ENCODE peak calls at places on chromosomes 2 and 18, in six cellular contexts. W, T, L, V, P and Y are unnamed samples.

GRCh38 chr2:5854797-5855196 is 162.6 kb downstream of the SOX11 start:
- DNase-seq in W (no peak), T (no peak), L (no peak), V (no peak), P (no peak), Y (no peak)

GRCh38 chr2:11169333-11169732 is 14.1 kb downstream of the SLC66A3 start:
- DNase-seq in W (no peak), T (no peak), L (no peak), V (no peak), P (no peak), Y (no peak)

GRCh38 chr2:226667736-226668135 is 131.9 kb downstream of the IRS1 start:
- DNase-seq in W (no peak), T (no peak), L (no peak), V (no peak), P (no peak), Y (no peak)

GRCh38 chr2:226995625-226996041 is 159.8 kb downstream of the RHBDD1 start:
- DNase-seq in W (no peak), T (no peak), L (no peak), V (no peak), P (no peak), Y (no peak)

GRCh38 chr2:238507836-238508235 is 81.1 kb downstream of the ASB1 start:
- DNase-seq in W (no peak), T (no peak), L (peak), V (no peak), P (no peak), Y (no peak)

GRCh38 chr2:38427936-38428335 is 50.9 kb upstream of the ATL2 start:
- DNase-seq in W (no peak), T (no peak), L (peak), V (peak), P (no peak), Y (no peak)

GRCh38 chr2:74513605-74514367 is 464 bp upstream of the TLX2 start:
- DNase-seq in W (no peak), T (peak), L (peak), V (peak), P (peak), Y (no peak)

GRCh38 chr18:55452123-55452611 is 135.8 kb downstream of the TCF4 start:
- DNase-seq in W (no peak), T (no peak), L (no peak), V (no peak), P (no peak), Y (peak)

GRCh38 chr2:95333888-95334338 is 36.8 kb downstream of the KCNIP3 start:
- DNase-seq in W (no peak), T (no peak), L (no peak), V (no peak), P (peak), Y (no peak)

GRCh38 chr2:67571785-67572718 is 174.9 kb downstream of the ETAA1 start:
- DNase-seq in W (no peak), T (no peak), L (no peak), V (no peak), P (no peak), Y (no peak)

GRCh38 chr2:227888289-227888688 is 16.9 kb downstream of the DAW1 start:
- DNase-seq in W (no peak), T (no peak), L (peak), V (peak), P (no peak), Y (no peak)

GRCh38 chr2:73700111-73700510 is 37.0 kb downstream of the TPRKB start:
- DNase-seq in W (no peak), T (peak), L (no peak), V (no peak), P (no peak), Y (no peak)

GRCh38 chr2:55163895-55164509 is 68.1 kb downstream of the CLHC1 start:
- DNase-seq in W (no peak), T (peak), L (no peak), V (no peak), P (no peak), Y (no peak)

GRCh38 chr2:182077451-182078142 is 91.9 kb downstream of the PPP1R1C start:
- DNase-seq in W (peak), T (peak), L (peak), V (no peak), P (peak), Y (no peak)

GRCh38 chr2:149679286-149679685 is 91.7 kb upstream of the MMADHC start:
- DNase-seq in W (no peak), T (no peak), L (no peak), V (no peak), P (no peak), Y (no peak)

GRCh38 chr18:808086-808485 is 4.0 kb downstream of the YES1 start:
- DNase-seq in W (no peak), T (peak), L (no peak), V (no peak), P (peak), Y (no peak)

GRCh38 chr2:174688079-174688478 is 76.2 kb downstream of the CHRNA1 start:
- DNase-seq in W (no peak), T (peak), L (no peak), V (no peak), P (peak), Y (no peak)

GRCh38 chr2:16049406-16049805 is 109.1 kb downstream of the MYCN start:
- DNase-seq in W (no peak), T (no peak), L (peak), V (no peak), P (no peak), Y (no peak)

GRCh38 chr2:2636813-2637212 is 305.7 kb upstream of the MYT1L start:
- DNase-seq in W (no peak), T (no peak), L (no peak), V (no peak), P (no peak), Y (no peak)

GRCh38 chr18:8480506-8481328 is 128.5 kb upstream of the RAB12 start:
- DNase-seq in W (peak), T (peak), L (peak), V (peak), P (peak), Y (no peak)

GRCh38 chr2:152558174-152559091 is 158.8 kb downstream of the PRPF40A start:
- DNase-seq in W (no peak), T (no peak), L (no peak), V (no peak), P (no peak), Y (no peak)

GRCh38 chr2:96877513-96878159 is 7.8 kb upstream of the SEMA4C start:
- DNase-seq in W (no peak), T (no peak), L (no peak), V (no peak), P (no peak), Y (no peak)

GRCh38 chr2:212361174-212361756 is 177.3 kb downstream of the ERBB4 start:
- DNase-seq in W (no peak), T (no peak), L (no peak), V (no peak), P (no peak), Y (no peak)

GRCh38 chr2:100818606-100819364 is 1.2 kb upstream of the NPAS2 start:
- DNase-seq in W (no peak), T (peak), L (peak), V (peak), P (peak), Y (no peak)

GRCh38 chr2:56522605-56523089 is 338.9 kb downstream of the CCDC85A start:
- DNase-seq in W (no peak), T (no peak), L (no peak), V (no peak), P (peak), Y (no peak)

GRCh38 chr2:12897181-12897580 is 180.4 kb downstream of the TRIB2 start:
- DNase-seq in W (no peak), T (no peak), L (no peak), V (no peak), P (no peak), Y (no peak)

GRCh38 chr2:239018291-239019192 is 170.7 kb downstream of the TWIST2 start:
- DNase-seq in W (no peak), T (no peak), L (peak), V (no peak), P (no peak), Y (no peak)

GRCh38 chr2:47655563-47655880 is 127.4 kb upstream of the MSH6 start:
- DNase-seq in W (no peak), T (no peak), L (peak), V (no peak), P (no peak), Y (no peak)

DNA sequence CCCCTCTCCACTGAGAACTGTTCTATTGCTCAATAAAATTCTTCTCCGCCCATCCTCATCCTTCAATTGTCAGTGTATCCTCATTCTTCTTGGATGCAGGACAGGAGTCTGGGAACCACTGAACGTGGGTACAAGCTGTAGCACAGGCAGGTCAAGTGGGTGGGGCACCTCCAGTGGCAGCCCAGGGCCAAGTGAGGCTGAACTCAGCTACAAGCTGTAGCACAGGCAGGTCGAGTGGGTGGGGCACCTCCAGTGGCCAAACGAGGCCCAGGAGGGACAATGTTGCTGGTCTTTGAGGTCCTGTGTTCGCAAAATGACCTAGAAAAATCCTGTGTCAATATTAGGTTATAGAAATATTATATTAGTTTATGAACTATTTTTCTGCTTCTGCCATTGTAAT is 352.0 kb downstream of the TMX3 start:
- DNase-seq in W (no peak), T (no peak), L (no peak), V (no peak), P (no peak), Y (no peak)
- H3K27ac ChIP-seq in W (no peak), T (no peak), L (no peak), V (no peak), P (no peak), Y (no peak)

GRCh38 chr2:44950646-44951045 is 9.1 kb downstream of the SIX3 start:
- DNase-seq in W (no peak), T (no peak), L (no peak), V (no peak), P (no peak), Y (no peak)
- H3K27ac ChIP-seq in W (no peak), T (no peak), L (no peak), V (no peak), P (no peak), Y (no peak)

GRCh38 chr18:4254840-4255239 is 200.3 kb downstream of the DLGAP1 start:
- DNase-seq in W (no peak), T (no peak), L (no peak), V (no peak), P (peak), Y (no peak)
- H3K27ac ChIP-seq in W (no peak), T (no peak), L (no peak), V (no peak), P (no peak), Y (no peak)

DNA sequence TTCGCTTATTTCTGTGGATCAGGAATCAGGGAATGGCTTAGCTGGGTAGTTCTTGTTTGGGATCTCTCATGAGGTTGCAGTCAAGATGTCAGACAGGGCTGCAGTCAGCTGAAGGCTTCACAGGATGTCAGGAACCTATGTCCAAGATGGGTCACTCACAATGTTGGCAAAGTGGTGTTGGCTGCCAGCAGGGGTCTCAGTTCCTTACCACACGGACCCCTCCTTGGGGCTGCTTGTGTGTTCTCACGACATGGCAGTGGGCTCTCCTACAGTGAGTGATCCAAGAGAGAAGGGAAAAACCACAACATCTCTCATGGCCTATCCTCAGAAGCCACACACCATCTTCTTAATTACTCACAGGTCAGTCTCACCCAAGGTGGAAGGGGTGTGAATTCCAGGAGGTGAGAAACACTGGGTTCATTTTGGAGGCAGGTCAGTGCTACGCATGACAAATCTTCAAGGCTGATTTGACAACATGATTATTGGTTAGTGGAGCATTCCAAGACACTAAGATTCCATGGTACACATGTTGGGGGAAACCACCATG is 1.3 kb upstream of the ANTXR1 start:
- DNase-seq in W (no peak), T (no peak), L (peak), V (no peak), P (no peak), Y (no peak)
- H3K27ac ChIP-seq in W (no peak), T (no peak), L (no peak), V (no peak), P (no peak), Y (no peak)

DNA sequence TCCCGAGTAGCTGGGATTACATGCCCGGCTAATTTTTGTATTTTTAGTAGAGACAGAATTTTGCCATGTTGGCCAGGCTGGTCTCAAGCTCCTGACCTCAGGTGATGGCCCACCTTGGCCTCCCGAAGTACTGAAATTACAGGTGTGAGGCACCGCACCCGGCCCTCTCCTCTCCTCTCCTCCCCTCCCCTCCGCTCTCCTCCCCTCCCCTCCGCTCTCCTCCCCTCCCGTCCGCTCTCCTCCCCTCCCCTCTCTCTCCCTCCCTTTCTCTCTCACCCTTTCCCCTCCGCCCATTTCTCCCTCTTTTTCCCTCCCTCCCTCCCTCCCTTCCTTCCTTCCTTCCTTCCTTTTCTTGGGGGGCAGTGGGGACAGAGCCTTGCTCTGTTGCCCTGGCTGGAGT is 28.4 kb downstream of the CD8B start:
- DNase-seq in W (no peak), T (no peak), L (no peak), V (no peak), P (no peak), Y (no peak)
- H3K27ac ChIP-seq in W (no peak), T (no peak), L (no peak), V (no peak), P (no peak), Y (no peak)

GRCh38 chr2:176088937-176089842 is 3.3 kb upstream of the HOXD13 start:
- DNase-seq in W (no peak), T (no peak), L (no peak), V (peak), P (no peak), Y (no peak)

GRCh38 chr2:176089843-176090395 is 2.6 kb upstream of the HOXD13 start:
- DNase-seq in W (no peak), T (no peak), L (no peak), V (no peak), P (no peak), Y (no peak)

GRCh38 chr2:176091329-176092258 is 927 bp upstream of the HOXD13 start:
- DNase-seq in W (no peak), T (no peak), L (no peak), V (peak), P (no peak), Y (no peak)

GRCh38 chr2:176092270-176093144 is at the start of gene HOXD13:
- DNase-seq in W (no peak), T (no peak), L (peak), V (peak), P (peak), Y (no peak)

DNA sequence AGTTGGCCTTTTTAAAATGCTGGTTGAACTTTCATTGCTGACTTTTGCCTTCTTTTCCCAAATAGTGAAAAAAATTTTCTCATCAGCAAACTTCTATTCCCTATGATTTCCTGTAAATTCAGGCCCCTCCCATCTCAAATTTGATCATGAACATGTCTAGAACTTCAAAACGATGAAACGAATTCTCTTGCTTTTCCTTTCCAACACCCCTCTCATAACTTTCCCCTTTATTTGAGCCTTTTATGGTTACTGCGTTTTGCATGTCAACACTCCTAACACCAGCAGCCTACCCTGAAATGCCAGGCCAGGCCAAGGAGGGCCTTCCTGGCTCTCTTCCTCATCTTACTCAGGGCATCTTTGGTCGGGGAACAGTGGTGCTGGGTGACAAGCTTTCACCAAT is 1.7 kb upstream of the HOXD13 start:
- DNase-seq in W (no peak), T (no peak), L (peak), V (no peak), P (no peak), Y (no peak)
- H3K27ac ChIP-seq in W (no peak), T (no peak), L (no peak), V (no peak), P (no peak), Y (peak)

GRCh38 chr2:36405183-36405582 is 49.6 kb downstream of the CRIM1 start:
- DNase-seq in W (no peak), T (no peak), L (no peak), V (no peak), P (no peak), Y (no peak)

GRCh38 chr2:36404754-36405153 is 49.2 kb downstream of the CRIM1 start:
- DNase-seq in W (no peak), T (no peak), L (no peak), V (no peak), P (no peak), Y (no peak)

GRCh38 chr2:36407403-36407802 is 51.8 kb downstream of the CRIM1 start:
- DNase-seq in W (no peak), T (peak), L (no peak), V (no peak), P (no peak), Y (no peak)

GRCh38 chr2:36408198-36408703 is 52.7 kb downstream of the CRIM1 start:
- DNase-seq in W (no peak), T (peak), L (peak), V (peak), P (peak), Y (no peak)

GRCh38 chr2:36406296-36406695 is 50.7 kb downstream of the CRIM1 start:
- DNase-seq in W (no peak), T (peak), L (no peak), V (no peak), P (no peak), Y (no peak)
- H3K27ac ChIP-seq in W (no peak), T (peak), L (no peak), V (no peak), P (no peak), Y (peak)